ENCODE peak calls at places on chromosomes 6 and 20, in six cellular contexts. O, K, Q, Z, N and G are unnamed samples.

GRCh38 chr20:44019638-44020335 is 105.1 kb downstream of the TOX2 start:
- DNase-seq in K (no peak), N (no peak), Q (no peak), Z (no peak), O (no peak), G (peak)

GRCh38 chr20:34090645-34091044 is 21.4 kb downstream of the EIF2S2 start:
- DNase-seq in N (no peak), Z (no peak), K (no peak), O (no peak), Q (no peak), G (no peak)

GRCh38 chr6:14200047-14200446 is 82.5 kb downstream of the CD83 start:
- DNase-seq in K (no peak), Q (no peak), Z (no peak), O (no peak), N (no peak), G (no peak)

GRCh38 chr6:47810885-47811284 is 29.1 kb downstream of the OPN5 start:
- DNase-seq in N (no peak), K (no peak), O (no peak), Q (no peak), Z (no peak), G (no peak)

GRCh38 chr6:28856617-28857000 is 67.2 kb downstream of the TRIM27 start:
- DNase-seq in K (no peak), O (no peak), N (no peak), Q (no peak), Z (no peak), G (no peak)

GRCh38 chr20:49666906-49667305 is 46.8 kb downstream of the B4GALT5 start:
- DNase-seq in Q (no peak), Z (no peak), K (no peak), O (no peak), N (no peak), G (no peak)

GRCh38 chr20:22974354-22974753 is 60.8 kb upstream of the SSTR4 start:
- DNase-seq in K (no peak), Z (no peak), O (no peak), N (peak), Q (no peak), G (no peak)

GRCh38 chr20:62886709-62887058 is 25.1 kb upstream of the TCFL5 start:
- DNase-seq in Q (no peak), K (no peak), O (no peak), Z (peak), N (no peak), G (no peak)

GRCh38 chr6:54085526-54085925 is 25.7 kb upstream of the MLIP start:
- DNase-seq in O (peak), K (peak), Z (no peak), N (no peak), Q (peak), G (no peak)

GRCh38 chr6:143279385-143279784 is 171.1 kb downstream of the ADAT2 start:
- DNase-seq in O (peak), K (peak), Q (no peak), Z (no peak), N (peak), G (no peak)

GRCh38 chr6:138377042-138377441 is 663 bp upstream of the SMIM28 start:
- DNase-seq in N (no peak), Z (no peak), Q (no peak), K (no peak), O (no peak), G (no peak)

GRCh38 chr6:67881706-67882065 is 753.4 kb upstream of the ADGRB3 start:
- DNase-seq in Z (no peak), O (no peak), N (no peak), Q (no peak), K (no peak), G (no peak)

GRCh38 chr6:158567871-158568401 is 8.0 kb downstream of the TMEM181 start:
- DNase-seq in Q (no peak), N (no peak), K (no peak), O (no peak), Z (no peak), G (no peak)

GRCh38 chr6:90860822-90861601 is 274.1 kb upstream of the MAP3K7 start:
- DNase-seq in N (peak), Z (no peak), O (no peak), K (no peak), Q (no peak), G (no peak)

GRCh38 chr6:42727084-42727601 is 4.7 kb upstream of the PRPH2 start:
- DNase-seq in N (no peak), K (no peak), Q (peak), O (no peak), Z (no peak), G (no peak)

GRCh38 chr20:62141397-62142251 is 1.6 kb downstream of the PSMA7 start:
- DNase-seq in Z (no peak), N (peak), K (peak), Q (peak), O (peak), G (no peak)

GRCh38 chr6:24064106-24064505 is 61.9 kb upstream of the NRSN1 start:
- DNase-seq in K (peak), Z (peak), Q (no peak), O (no peak), N (peak), G (no peak)

GRCh38 chr20:10622657-10623418 is 51.0 kb downstream of the JAG1 start:
- DNase-seq in K (peak), N (no peak), Z (no peak), O (peak), Q (no peak), G (no peak)

GRCh38 chr6:105560611-105561066 is 157.8 kb upstream of the PREP start:
- DNase-seq in O (peak), N (no peak), Q (no peak), Z (no peak), K (peak), G (no peak)

GRCh38 chr20:4898282-4898681 is 103.0 kb downstream of the SLC23A2 start:
- DNase-seq in K (peak), O (peak), N (no peak), Q (no peak), Z (no peak), G (no peak)

GRCh38 chr6:14240411-14241166 is 123.0 kb downstream of the CD83 start:
- DNase-seq in N (no peak), Q (no peak), O (no peak), Z (no peak), K (no peak), G (no peak)

GRCh38 chr6:32852018-32852843 is 1.3 kb downstream of the TAP1 start:
- DNase-seq in K (peak), Z (no peak), O (peak), Q (no peak), N (no peak), G (no peak)

GRCh38 chr6:54892831-54893230 is 46.3 kb downstream of the FAM83B start:
- DNase-seq in N (no peak), K (peak), Z (no peak), O (peak), Q (peak), G (no peak)

GRCh38 chr20:25540273-25540672 is 45.1 kb downstream of the NINL start:
- DNase-seq in N (no peak), O (peak), Z (no peak), Q (no peak), K (peak), G (no peak)

GRCh38 chr6:41228088-41228487 is at the start of gene TREML4:
- DNase-seq in Q (no peak), Z (no peak), K (no peak), O (no peak), N (no peak), G (no peak)

GRCh38 chr6:169725270-169726048 is 1.2 kb upstream of the PHF10 start:
- DNase-seq in Z (peak), K (peak), Q (peak), N (peak), O (no peak), G (no peak)

GRCh38 chr20:58598271-58599015 is 52.6 kb upstream of the STX16 start:
- DNase-seq in K (peak), Z (no peak), Q (peak), N (no peak), O (peak), G (no peak)

GRCh38 chr20:25525857-25526256 is 59.5 kb downstream of the NINL start:
- DNase-seq in O (peak), Q (no peak), N (no peak), K (peak), Z (no peak), G (no peak)

GRCh38 chr6:81731814-81732213 is 20.7 kb downstream of the TENT5A start:
- DNase-seq in O (no peak), K (peak), Q (no peak), N (no peak), Z (no peak), G (no peak)

GRCh38 chr20:3687655-3688054 is 5.8 kb upstream of the ADAM33 start:
- DNase-seq in Z (no peak), O (peak), K (peak), N (peak), Q (no peak), G (no peak)

GRCh38 chr20:16821211-16822089 is 73.3 kb downstream of the OTOR start:
- DNase-seq in O (peak), Z (peak), Q (no peak), K (peak), N (peak), G (peak)

GRCh38 chr6:22036267-22036666 is 260.6 kb downstream of the PRL start:
- DNase-seq in N (no peak), Z (peak), Q (no peak), K (no peak), O (no peak), G (no peak)

GRCh38 chr6:85498596-85499258 is 48.8 kb downstream of the NT5E start:
- DNase-seq in Z (peak), O (no peak), K (no peak), N (no peak), Q (no peak), G (no peak)

GRCh38 chr6:107491059-107491609 is 1.2 kb downstream of the SOBP start:
- DNase-seq in K (peak), Z (peak), N (peak), O (peak), Q (peak), G (no peak)